ENCODE peak calls at places on chromosomes 6 and 20, in six cellular contexts. X is transverse colon, J is NCI-H2171, N is H54, G is EH, I is NAMALWA. W is an unnamed sample.

GRCh38 chr6:87078983-87079616 is 15.8 kb downstream of the CGA start:
- DNase-seq in X (peak; percentile 64), J (peak; percentile 32), N (peak; percentile 45), G (peak; percentile 66), I (peak; percentile 87), W (peak; percentile 40)

GRCh38 chr20:48791014-48791413 is 36.8 kb downstream of the PREX1 start:
- DNase-seq in X (no peak), J (peak; percentile 93), N (no peak), G (no peak), I (peak; percentile 6), W (peak; percentile 89)

GRCh38 chr6:36028088-36028886 is 679 bp downstream of the MAPK14 start:
- DNase-seq in X (peak; percentile 36), J (no peak), N (peak; percentile 22), G (peak; percentile 35), I (peak; percentile 66), W (no peak)

GRCh38 chr6:149264629-149265028 is 52.9 kb upstream of the TAB2 start:
- DNase-seq in X (no peak), J (no peak), N (no peak), G (no peak), I (no peak), W (no peak)

GRCh38 chr6:137926207-137926731 is 59.2 kb downstream of the TNFAIP3 start:
- DNase-seq in X (no peak), J (no peak), N (peak; percentile 7), G (peak; percentile 98), I (peak; percentile 23), W (no peak)

GRCh38 chr20:40809361-40809760 is 120.3 kb upstream of the MAFB start:
- DNase-seq in X (no peak), J (no peak), N (no peak), G (no peak), I (no peak), W (no peak)

GRCh38 chr6:115796829-115797228 is 263.9 kb downstream of the FRK start:
- DNase-seq in X (no peak), J (no peak), N (no peak), G (no peak), I (no peak), W (no peak)

GRCh38 chr6:31128093-31128676 is 7.9 kb upstream of the CDSN start:
- DNase-seq in X (peak; percentile 80), J (peak; percentile 25), N (no peak), G (peak; percentile 53), I (peak; percentile 74), W (no peak)

GRCh38 chr20:10172998-10173655 is 45.5 kb upstream of the SNAP25 start:
- DNase-seq in X (no peak), J (no peak), N (no peak), G (no peak), I (no peak), W (peak; percentile 11)

GRCh38 chr20:19497064-19497463 is 261.0 kb upstream of the RIN2 start:
- DNase-seq in X (no peak), J (no peak), N (peak; percentile 9), G (peak; percentile 95), I (no peak), W (no peak)

GRCh38 chr6:160069050-160069454 is 52.6 kb upstream of the SLC22A1 start:
- DNase-seq in X (peak; percentile 44), J (no peak), N (no peak), G (no peak), I (peak; percentile 32), W (no peak)

GRCh38 chr6:138695193-138695592 is 78.4 kb upstream of the CCDC28A start:
- DNase-seq in X (no peak), J (no peak), N (no peak), G (no peak), I (no peak), W (no peak)